ENCODE peak calls at places on chromosome 15, in eight cellular contexts. L, G, D, B, E, R, M and K are unnamed samples.

GRCh38 chr15:59953392-59953883 is 50.7 kb upstream of the FOXB1 start:
- DNase-seq in R (no peak), G (no peak), M (no peak), B (no peak), D (no peak), E (peak; percentile 11), L (no peak), K (no peak)

GRCh38 chr15:37084602-37085001 is 15.7 kb downstream of the MEIS2 start:
- DNase-seq in D (no peak), R (no peak), B (no peak), G (no peak), E (no peak), M (peak; percentile 21), L (no peak), K (no peak)

GRCh38 chr15:26757156-26757555 is 15.7 kb downstream of the GABRB3 start:
- DNase-seq in E (no peak), D (no peak), M (no peak), B (no peak), G (no peak), L (no peak), R (no peak), K (no peak)

GRCh38 chr15:29089731-29090616 is 179.6 kb downstream of the NSMCE3 start:
- DNase-seq in L (peak; percentile 45), R (no peak), M (peak; percentile 21), G (peak; percentile 30), B (no peak), D (no peak), E (no peak), K (no peak)

GRCh38 chr15:65626856-65627255 is 5.1 kb downstream of the SLC24A1 start:
- DNase-seq in D (no peak), B (no peak), E (no peak), R (no peak), L (no peak), G (peak; percentile 14), M (no peak), K (no peak)

GRCh38 chr15:76181705-76182107 is 121.9 kb downstream of the TMEM266 start:
- DNase-seq in L (no peak), D (no peak), R (no peak), G (no peak), M (no peak), B (no peak), E (no peak), K (no peak)

GRCh38 chr15:78241017-78241416 is 6.7 kb upstream of the ACSBG1 start:
- DNase-seq in B (peak; percentile 95), E (peak; percentile 94), M (peak; percentile 47), G (peak; percentile 80), R (peak; percentile 71), L (peak; percentile 59), D (peak; percentile 86), K (peak; percentile 23)

GRCh38 chr15:70826634-70827033 is 27.3 kb downstream of the LARP6 start:
- DNase-seq in M (peak; percentile 75), D (peak; percentile 44), L (peak; percentile 74), E (no peak), B (peak; percentile 63), R (no peak), G (peak; percentile 88), K (no peak)

GRCh38 chr15:39668457-39668856 is 87.6 kb downstream of the THBS1 start:
- DNase-seq in E (no peak), L (no peak), B (no peak), D (no peak), G (no peak), R (no peak), M (no peak), K (no peak)

GRCh38 chr15:74782596-74783071 is 754 bp downstream of the CSK start:
- DNase-seq in D (no peak), G (no peak), L (no peak), B (no peak), R (no peak), M (no peak), E (peak; percentile 18), K (no peak)

GRCh38 chr15:22908830-22909229 is 70.4 kb downstream of the NIPA2 start:
- DNase-seq in E (no peak), G (no peak), B (no peak), L (no peak), D (no peak), M (no peak), R (no peak), K (no peak)

GRCh38 chr15:70528270-70528706 is 235.1 kb downstream of the UACA start:
- DNase-seq in G (peak; percentile 85), D (peak; percentile 70), L (peak; percentile 54), M (peak; percentile 85), E (no peak), R (peak; percentile 94), B (no peak), K (no peak)

GRCh38 chr15:86362556-86362955 is 282.9 kb downstream of the AGBL1 start:
- DNase-seq in B (no peak), D (no peak), M (peak; percentile 81), L (no peak), R (no peak), E (no peak), G (no peak), K (no peak)

GRCh38 chr15:80660114-80660513 is 35.0 kb upstream of the ABHD17C start:
- DNase-seq in D (no peak), B (no peak), M (peak; percentile 43), R (no peak), G (peak; percentile 3), L (peak; percentile 41), E (peak; percentile 15), K (no peak)

GRCh38 chr15:39594764-39595620 is 14.1 kb downstream of the THBS1 start:
- DNase-seq in B (no peak), D (no peak), M (peak; percentile 63), L (peak; percentile 57), G (no peak), E (no peak), R (no peak), K (no peak)

GRCh38 chr15:74377831-74378766 is 10.7 kb upstream of the CYP11A1 start:
- DNase-seq in E (no peak), G (no peak), M (no peak), L (no peak), B (peak; percentile 29), R (no peak), D (no peak), K (no peak)

GRCh38 chr15:72231847-72232461 is 964 bp upstream of the PKM start:
- DNase-seq in E (peak; percentile 54), R (peak; percentile 37), M (peak; percentile 88), L (peak; percentile 82), B (peak; percentile 56), G (peak; percentile 70), D (peak; percentile 31), K (peak; percentile 65)

GRCh38 chr15:63192604-63193206 is 3.3 kb downstream of the RAB8B start:
- DNase-seq in M (no peak), G (no peak), D (no peak), R (no peak), B (no peak), L (no peak), E (no peak), K (no peak)

GRCh38 chr15:90660195-90660995 is 56.8 kb upstream of the BLM start:
- DNase-seq in B (peak; percentile 91), D (peak; percentile 90), M (peak; percentile 88), R (peak; percentile 59), L (peak; percentile 91), G (peak; percentile 84), E (peak; percentile 38), K (no peak)

GRCh38 chr15:79340315-79340602 is 29.3 kb downstream of the TMED3 start:
- DNase-seq in B (no peak), E (no peak), R (no peak), M (no peak), G (no peak), D (no peak), L (no peak), K (no peak)
- TF ChIP-seq CTCF in B (no peak), E (no peak), R (no peak), M (no peak), G (no peak), D (no peak), L (no peak), K (no peak)

GRCh38 chr15:94252223-94252766 is 20.9 kb downstream of the MCTP2 start:
- DNase-seq in B (no peak), L (no peak), R (no peak), G (no peak), E (no peak), M (no peak), D (no peak), K (no peak)

GRCh38 chr15:94258246-94258645 is 26.9 kb downstream of the MCTP2 start:
- DNase-seq in M (no peak), E (no peak), L (no peak), D (no peak), G (no peak), B (no peak), R (peak; percentile 73), K (no peak)

GRCh38 chr15:94253742-94254141 is 22.4 kb downstream of the MCTP2 start:
- DNase-seq in M (no peak), G (no peak), B (no peak), R (peak; percentile 61), D (no peak), L (no peak), E (no peak), K (no peak)

GRCh38 chr15:94252906-94253305 is 21.5 kb downstream of the MCTP2 start:
- DNase-seq in R (no peak), G (no peak), B (no peak), D (no peak), E (no peak), L (no peak), M (no peak), K (no peak)

GRCh38 chr15:94255540-94255939 is 24.2 kb downstream of the MCTP2 start:
- DNase-seq in R (no peak), D (no peak), B (no peak), E (no peak), M (no peak), G (no peak), L (no peak), K (no peak)
- H3K4me3 ChIP-seq in R (no peak overlapping the region), D (no peak overlapping the region), B (no peak overlapping the region), E (no peak overlapping the region), M (no peak overlapping the region), G (no peak overlapping the region), L (no peak overlapping the region), K (no peak overlapping the region)

DNA sequence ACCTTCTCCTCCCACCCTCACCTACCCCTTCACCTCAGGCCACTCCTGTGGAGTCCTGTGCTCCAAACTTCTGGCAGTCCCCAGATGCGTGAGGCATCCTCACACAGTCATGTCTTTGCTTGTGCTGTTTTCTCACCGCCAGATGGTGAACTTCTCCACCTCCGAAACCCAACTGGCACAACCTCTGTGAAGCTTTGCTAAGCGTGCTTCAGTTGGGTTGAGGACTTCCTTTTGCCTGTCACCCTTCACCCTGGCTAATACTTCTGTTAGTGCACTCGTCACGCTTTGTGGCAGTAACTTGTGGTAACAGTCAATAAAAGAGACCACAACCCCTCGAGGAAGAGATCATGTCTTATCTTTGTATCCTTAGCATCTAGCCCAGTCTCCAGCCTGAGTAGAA is 42.0 kb upstream of the SKOR1 start:
- DNase-seq in B (no peak), R (peak; percentile 92), G (no peak), E (no peak), L (no peak), M (no peak), D (peak; percentile 95), K (no peak)
- TF ChIP-seq CTCF in B (no peak), R (peak; percentile 76), G (no peak), E (no peak), L (no peak), M (no peak), D (peak; percentile 38), K (no peak)

DNA sequence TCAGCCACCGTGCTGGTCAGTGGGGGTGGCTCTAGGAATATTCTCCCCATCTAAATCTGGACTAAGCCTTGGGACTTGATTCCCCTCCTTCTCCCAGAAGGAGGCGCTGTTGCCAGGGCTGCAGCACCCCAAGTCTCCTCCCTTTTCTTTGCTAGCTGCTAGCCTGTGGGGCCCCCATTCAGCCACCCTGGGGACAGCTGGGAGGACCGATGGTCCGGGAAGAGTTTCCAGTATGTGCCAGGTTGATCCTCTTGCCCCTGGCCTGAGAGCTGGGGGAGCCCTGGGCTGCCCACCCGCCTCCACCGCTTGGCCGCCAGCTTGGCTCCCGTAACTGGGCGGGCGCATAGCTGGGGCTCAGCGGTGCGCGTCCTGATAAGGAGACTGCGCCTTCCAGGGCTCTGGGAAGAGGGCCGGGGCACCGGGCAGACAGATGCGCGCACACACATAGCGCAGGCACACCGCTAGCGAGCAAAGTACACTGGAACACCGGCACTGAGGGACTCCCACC is 4.2 kb downstream of the SMAD6 start:
- DNase-seq in B (no peak), D (no peak), R (no peak), G (peak; percentile 57), L (peak; percentile 35), M (peak; percentile 36), E (peak; percentile 56), K (no peak)
- H3K4me3 ChIP-seq in B (peak overlapping the region; percentile 85), D (no peak overlapping the region), R (no peak overlapping the region), G (peak overlapping the region; percentile 63), L (no peak overlapping the region), M (no peak overlapping the region), E (no peak overlapping the region), K (no peak overlapping the region)